ENCODE peak calls at places on chromosomes 2 and 18, in four cellular contexts. Q, T, B and V are unnamed samples.
A peak's percentile ranks its signal among the peaks of the same experiment; 100 is the strongest.

GRCh38 chr18:8151176-8151575 is 458.1 kb upstream of the RAB12 start:
- DNase-seq in Q (no peak), T (no peak), B (no peak), V (no peak)

GRCh38 chr2:202529389-202529788 is 105.4 kb upstream of the FAM117B start:
- DNase-seq in Q (no peak), T (no peak), B (no peak), V (no peak)

GRCh38 chr2:144372484-144373195 is 147.3 kb downstream of the ZEB2 start:
- DNase-seq in T (no peak), Q (no peak), B (no peak), V (no peak)

GRCh38 chr2:158692372-158693103 is 102.6 kb upstream of the DAPL1 start:
- DNase-seq in B (no peak), T (no peak), Q (no peak), V (no peak)

GRCh38 chr2:157692768-157693167 is 64.1 kb upstream of the ACVR1C start:
- DNase-seq in Q (no peak), T (no peak), B (no peak), V (no peak)

GRCh38 chr2:19861771-19862170 is 40.0 kb downstream of the TTC32 start:
- DNase-seq in Q (no peak), B (no peak), T (no peak), V (no peak)

GRCh38 chr2:64661770-64662169 is 8.1 kb upstream of the SERTAD2 start:
- DNase-seq in T (no peak), Q (no peak), B (no peak), V (no peak)

GRCh38 chr18:8091042-8091441 is 518.2 kb upstream of the RAB12 start:
- DNase-seq in T (no peak), Q (no peak), B (no peak), V (no peak)

GRCh38 chr18:22378672-22379282 is 38.9 kb downstream of the CTAGE1 start:
- DNase-seq in B (peak; percentile 40), T (no peak), Q (peak; percentile 13), V (no peak)

GRCh38 chr2:100068395-100068794 is 74.0 kb downstream of the AFF3 start:
- DNase-seq in Q (no peak), T (no peak), B (no peak), V (no peak)

GRCh38 chr2:167856190-167856589 is 391.2 kb downstream of the STK39 start:
- DNase-seq in T (no peak), B (no peak), Q (no peak), V (no peak)

GRCh38 chr2:168731002-168731401 is 71.4 kb upstream of the NOSTRIN start:
- DNase-seq in T (no peak), Q (no peak), B (no peak), V (no peak)

GRCh38 chr18:50092250-50092780 is 102.6 kb downstream of the MYO5B start:
- DNase-seq in T (no peak), B (no peak), Q (no peak), V (no peak)

GRCh38 chr2:175282300-175282699 is 100.8 kb upstream of the ATP5MC3 start:
- DNase-seq in B (no peak), Q (no peak), T (no peak), V (no peak)

GRCh38 chr2:134142341-134142738 is 111.5 kb upstream of the MGAT5 start:
- DNase-seq in Q (no peak), T (no peak), B (no peak), V (no peak)

GRCh38 chr2:8394131-8394530 is 287.7 kb upstream of the ID2 start:
- DNase-seq in T (no peak), B (no peak), Q (no peak), V (no peak)

GRCh38 chr2:151816858-151817257 is 11.4 kb downstream of the ARL5A start:
- DNase-seq in Q (no peak), T (no peak), B (no peak), V (no peak)

GRCh38 chr18:78934551-78935225 is 44.9 kb upstream of the SALL3 start:
- DNase-seq in B (no peak), T (no peak), Q (no peak), V (no peak)

GRCh38 chr2:121346407-121346806 is 61.4 kb upstream of the TFCP2L1 start:
- DNase-seq in Q (no peak), T (no peak), B (no peak), V (no peak)
- H3K36me3 ChIP-seq in Q (peaks cover 23% of the 10 kb centered on the region), T (peaks cover 29% of the 10 kb centered on the region), B (no peaks in the 10 kb centered on the region), V (peaks cover 4% of the 10 kb centered on the region)

DNA sequence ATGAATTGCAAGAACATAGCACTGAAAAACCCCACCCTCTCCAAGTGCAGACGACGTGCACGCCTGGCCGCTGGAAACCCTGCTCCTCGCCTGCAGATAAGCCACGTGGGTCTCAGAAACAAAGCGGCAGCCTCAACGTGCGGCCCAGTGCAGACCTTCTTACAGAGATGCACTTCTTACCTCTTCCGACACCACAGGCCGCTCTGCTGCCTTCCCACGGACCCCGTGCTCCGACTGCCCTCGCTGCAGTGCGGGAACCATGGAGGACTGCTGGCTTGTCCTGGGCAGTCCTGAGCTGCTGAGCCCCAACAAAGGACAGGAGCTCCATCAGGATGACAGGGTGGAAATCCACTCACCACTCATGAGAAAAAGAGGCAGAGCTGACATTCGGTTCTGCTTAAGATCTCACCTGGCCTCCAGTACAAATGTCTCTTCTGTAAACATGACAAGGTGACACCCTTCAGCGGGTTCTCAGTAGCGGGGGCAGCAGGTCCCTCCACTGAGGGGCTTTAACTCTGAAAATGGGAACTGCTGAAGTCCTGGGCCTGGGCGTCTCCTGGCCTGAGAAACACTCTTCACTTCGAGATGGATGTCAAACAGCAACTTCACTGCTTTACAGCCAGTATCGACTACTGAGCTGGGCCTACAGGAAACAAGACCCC is 6.2 kb downstream of the COPS9 start:
- DNase-seq in B (no peak), Q (no peak), T (no peak), V (no peak)
- H3K36me3 ChIP-seq in B (no peaks in the 10 kb centered on the region), Q (peaks cover 28% of the 10 kb centered on the region), T (peaks cover 15% of the 10 kb centered on the region), V (peaks cover 15% of the 10 kb centered on the region)

GRCh38 chr2:16561676-16562075 is 104.0 kb downstream of the CYRIA start:
- DNase-seq in B (no peak), T (no peak), Q (no peak), V (no peak)

GRCh38 chr2:16554184-16554583 is 111.5 kb downstream of the CYRIA start:
- DNase-seq in B (no peak), T (no peak), Q (no peak), V (no peak)

GRCh38 chr2:16561251-16561650 is 104.4 kb downstream of the CYRIA start:
- DNase-seq in B (no peak), Q (no peak), T (no peak), V (no peak)

GRCh38 chr2:16559263-16559662 is 106.4 kb downstream of the CYRIA start:
- DNase-seq in T (no peak), Q (no peak), B (no peak), V (no peak)
- H3K36me3 ChIP-seq in T (peaks cover 4% of the 10 kb centered on the region), Q (no peaks in the 10 kb centered on the region), B (no peaks in the 10 kb centered on the region), V (no peaks in the 10 kb centered on the region)

DNA sequence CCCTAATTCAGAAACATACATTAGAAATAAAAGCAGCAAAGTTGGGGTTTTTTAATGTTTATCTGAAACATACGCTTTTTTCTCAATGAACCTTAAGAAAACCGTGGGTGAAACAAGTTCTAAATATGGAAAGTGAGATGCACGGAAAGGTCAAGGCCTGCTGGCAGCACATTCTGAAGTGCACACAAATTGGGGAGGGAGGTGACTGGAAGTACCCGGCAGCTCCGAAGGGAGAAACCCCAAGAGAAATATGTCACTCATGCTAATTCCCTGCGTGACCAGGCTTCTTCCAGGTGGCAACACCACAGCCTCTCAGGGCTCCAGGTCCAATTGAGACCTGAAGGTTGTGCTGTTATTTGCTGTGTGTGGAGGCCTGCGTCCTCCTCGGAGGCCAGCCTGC is 45.5 kb downstream of the EIPR1 start:
- DNase-seq in T (no peak), B (no peak), Q (no peak), V (no peak)
- H3K36me3 ChIP-seq in T (peaks cover 4% of the 10 kb centered on the region), B (no peaks in the 10 kb centered on the region), Q (peaks cover 8% of the 10 kb centered on the region), V (no peaks in the 10 kb centered on the region)

GRCh38 chr2:232810444-232810843 is 34.1 kb upstream of the KCNJ13 start:
- DNase-seq in T (no peak), B (no peak), Q (no peak), V (no peak)

GRCh38 chr2:232809349-232810124 is 33.2 kb upstream of the KCNJ13 start:
- DNase-seq in Q (no peak), B (no peak), T (no peak), V (no peak)
- H3K36me3 ChIP-seq in Q (peaks cover 8% of the 10 kb centered on the region), B (no peaks in the 10 kb centered on the region), T (peaks cover 23% of the 10 kb centered on the region), V (no peaks in the 10 kb centered on the region)